ENCODE peak calls at places on chromosomes 5 and 9, in ten cellular contexts. V is OCI-LY7, C is BE2C, G is HCT116, N is ovary, U is cardiac muscle cell, I is GM12865, P is thyroid gland, O is lower lobe of right lung, Y is testis. A is an unnamed sample.

GRCh38 chr9:137606005-137606601 is 617 bp downstream of the ARRDC1 start:
- DNase-seq in V (no peak), C (peak), G (no peak), N (peak), U (no peak), I (no peak), P (peak), O (peak), Y (no peak), A (no peak)

GRCh38 chr5:59588922-59589321 is 304.6 kb downstream of the PDE4D start:
- DNase-seq in V (no peak), C (no peak), G (no peak), N (no peak), U (peak), I (no peak), P (no peak), O (no peak), Y (no peak), A (no peak)

GRCh38 chr5:160751297-160751696 is 100.7 kb downstream of the ATP10B start:
- DNase-seq in V (no peak), C (no peak), G (no peak), N (no peak), U (no peak), I (peak), P (no peak), O (no peak), Y (no peak), A (no peak)

GRCh38 chr9:122125891-122126331 is 32.8 kb upstream of the TTLL11 start:
- DNase-seq in V (no peak), C (no peak), G (no peak), N (no peak), U (peak), I (no peak), P (no peak), O (no peak), Y (no peak), A (no peak)

GRCh38 chr9:16431666-16432065 is 438.8 kb downstream of the BNC2 start:
- DNase-seq in V (no peak), C (no peak), G (no peak), N (no peak), U (no peak), I (no peak), P (no peak), O (no peak), Y (no peak), A (no peak)

GRCh38 chr5:167504276-167504675 is 787.2 kb upstream of the WWC1 start:
- DNase-seq in V (no peak), C (no peak), G (no peak), N (no peak), U (no peak), I (no peak), P (no peak), O (no peak), Y (no peak), A (no peak)

GRCh38 chr5:128349044-128349629 is 188.9 kb downstream of the FBN2 start:
- DNase-seq in V (no peak), C (no peak), G (peak), N (no peak), U (no peak), I (no peak), P (no peak), O (no peak), Y (no peak), A (no peak)

GRCh38 chr5:139075066-139076050 is 122.8 kb downstream of the SIL1 start:
- DNase-seq in V (no peak), C (no peak), G (no peak), N (no peak), U (no peak), I (no peak), P (no peak), O (peak), Y (no peak), A (no peak)

GRCh38 chr5:153573326-153574033 is 83.0 kb downstream of the GRIA1 start:
- DNase-seq in V (no peak), C (no peak), G (no peak), N (no peak), U (no peak), I (no peak), P (peak), O (peak), Y (no peak), A (no peak)

GRCh38 chr9:134709512-134710270 is 68.1 kb downstream of the COL5A1 start:
- DNase-seq in V (no peak), C (peak), G (no peak), N (no peak), U (peak), I (no peak), P (no peak), O (no peak), Y (no peak), A (no peak)

GRCh38 chr9:33719581-33720374 is 75.6 kb upstream of the PRSS3 start:
- DNase-seq in V (peak), C (peak), G (no peak), N (no peak), U (peak), I (peak), P (peak), O (peak), Y (peak), A (peak)

GRCh38 chr5:141186897-141187512 is at the start of gene PCDHB9:
- DNase-seq in V (peak), C (peak), G (peak), N (no peak), U (peak), I (peak), P (no peak), O (no peak), Y (peak), A (peak)

GRCh38 chr5:33649801-33650482 is 209.2 kb downstream of the TARS1 start:
- DNase-seq in V (no peak), C (no peak), G (no peak), N (no peak), U (peak), I (no peak), P (no peak), O (no peak), Y (no peak), A (no peak)

GRCh38 chr5:124737651-124738050 is 8.8 kb downstream of the ZNF608 start:
- DNase-seq in V (no peak), C (no peak), G (no peak), N (no peak), U (no peak), I (no peak), P (no peak), O (no peak), Y (no peak), A (no peak)

GRCh38 chr5:73374520-73375235 is 73.9 kb downstream of the FOXD1 start:
- DNase-seq in V (no peak), C (peak), G (no peak), N (no peak), U (peak), I (no peak), P (no peak), O (no peak), Y (no peak), A (no peak)

GRCh38 chr9:132840980-132841379 is 37.1 kb downstream of the AK8 start:
- DNase-seq in V (no peak), C (no peak), G (no peak), N (no peak), U (no peak), I (no peak), P (no peak), O (no peak), Y (no peak), A (no peak)

GRCh38 chr5:131491749-131492148 is 143.3 kb downstream of the RAPGEF6 start:
- DNase-seq in V (no peak), C (no peak), G (no peak), N (no peak), U (no peak), I (no peak), P (no peak), O (no peak), Y (no peak), A (no peak)

GRCh38 chr9:119026120-119026519 is 343.1 kb downstream of the BRINP1 start:
- DNase-seq in V (no peak), C (peak), G (no peak), N (peak), U (no peak), I (no peak), P (peak), O (no peak), Y (peak), A (no peak)

GRCh38 chr5:56640763-56641406 is 174.5 kb upstream of the MAP3K1 start:
- DNase-seq in V (peak), C (no peak), G (no peak), N (no peak), U (no peak), I (peak), P (peak), O (peak), Y (no peak), A (no peak)

GRCh38 chr9:2469681-2470141 is 151.9 kb upstream of the VLDLR start:
- DNase-seq in V (peak), C (peak), G (no peak), N (peak), U (peak), I (peak), P (peak), O (peak), Y (peak), A (peak)

GRCh38 chr9:113973963-113974413 is 97.9 kb downstream of the ZNF618 start:
- DNase-seq in V (no peak), C (no peak), G (no peak), N (no peak), U (peak), I (no peak), P (peak), O (no peak), Y (no peak), A (no peak)

GRCh38 chr9:18771018-18771417 is 262.0 kb downstream of the SAXO1 start:
- DNase-seq in V (no peak), C (no peak), G (no peak), N (no peak), U (no peak), I (no peak), P (no peak), O (no peak), Y (no peak), A (no peak)

GRCh38 chr9:109588415-109588814 is 90.3 kb upstream of the PTPN3 start:
- DNase-seq in V (no peak), C (no peak), G (no peak), N (no peak), U (no peak), I (no peak), P (no peak), O (no peak), Y (no peak), A (no peak)

GRCh38 chr5:91020065-91020800 is 362.9 kb downstream of the ARRDC3 start:
- DNase-seq in V (no peak), C (no peak), G (no peak), N (no peak), U (peak), I (no peak), P (no peak), O (no peak), Y (no peak), A (no peak)

GRCh38 chr5:124477577-124477976 is 268.9 kb downstream of the ZNF608 start:
- DNase-seq in V (no peak), C (no peak), G (no peak), N (no peak), U (no peak), I (no peak), P (peak), O (no peak), Y (peak), A (no peak)

DNA sequence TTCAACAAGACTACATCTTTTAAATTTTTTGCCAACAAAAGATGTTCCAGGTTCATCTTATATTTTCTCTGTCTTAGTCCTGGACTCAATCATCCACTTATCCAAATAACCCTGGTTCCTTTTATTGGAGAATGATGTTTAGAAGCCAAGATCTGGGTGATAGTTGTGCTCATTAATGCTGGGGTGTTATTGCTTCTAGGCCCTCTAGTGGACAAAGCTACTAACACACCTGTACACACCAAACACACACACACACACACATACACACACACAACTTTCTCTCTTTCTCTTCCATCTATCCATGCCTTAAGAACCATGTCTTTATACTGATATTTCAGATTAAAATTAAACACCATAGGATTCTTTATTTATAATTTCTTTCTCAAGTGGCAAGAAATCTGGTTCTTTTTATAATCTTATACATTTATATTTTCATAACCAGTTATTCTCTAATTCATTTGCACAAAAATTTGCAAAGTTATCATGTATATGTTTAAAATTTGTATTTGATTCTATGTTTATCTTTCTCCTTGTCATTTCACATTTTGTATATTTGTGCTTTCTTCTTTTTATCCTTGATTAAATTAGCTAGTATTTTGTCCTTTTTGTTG is 179.1 kb upstream of the SMIM23 start:
- DNase-seq in V (peak), C (no peak), G (peak), N (no peak), U (no peak), I (peak), P (no peak), O (no peak), Y (no peak), A (no peak)
- TF ChIP-seq CTCF in V (peak), C (peak), G (peak), N (no peak), U (peak), I (peak), P (no peak), O (no peak), Y (no peak), A (peak)

GRCh38 chr5:103973669-103974068 is 411.1 kb upstream of the NUDT12 start:
- DNase-seq in V (no peak), C (no peak), G (no peak), N (no peak), U (no peak), I (no peak), P (no peak), O (no peak), Y (no peak), A (no peak)
- TF ChIP-seq CTCF in V (no peak), C (peak), G (no peak), N (no peak), U (no peak), I (peak), P (no peak), O (no peak), Y (no peak), A (no peak)

DNA sequence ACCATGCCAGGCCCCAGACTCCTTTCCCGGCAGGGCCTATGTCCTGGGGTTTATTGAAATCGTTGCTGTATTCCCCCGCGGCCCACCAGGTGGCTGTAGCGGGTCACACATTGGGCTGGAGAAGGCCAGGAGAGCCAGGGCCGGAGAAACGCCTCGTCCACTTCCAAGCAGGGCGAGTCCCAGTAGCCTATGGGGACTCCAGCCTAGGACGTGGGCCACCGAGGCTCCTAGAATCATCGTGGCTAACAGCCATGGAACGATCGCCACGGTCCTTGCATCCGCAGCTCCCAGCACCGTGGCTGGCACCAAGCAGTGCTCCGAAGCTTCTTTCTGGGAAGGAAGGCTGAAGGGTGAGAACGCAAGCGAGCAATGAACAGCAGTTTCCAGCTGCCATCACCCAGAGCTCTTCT is 87.7 kb downstream of the ENTREP1 start:
- DNase-seq in V (no peak), C (peak), G (peak), N (peak), U (peak), I (no peak), P (peak), O (peak), Y (peak), A (peak)
- TF ChIP-seq CTCF in V (peak), C (peak), G (peak), N (peak), U (peak), I (peak), P (peak), O (peak), Y (peak), A (peak)

DNA sequence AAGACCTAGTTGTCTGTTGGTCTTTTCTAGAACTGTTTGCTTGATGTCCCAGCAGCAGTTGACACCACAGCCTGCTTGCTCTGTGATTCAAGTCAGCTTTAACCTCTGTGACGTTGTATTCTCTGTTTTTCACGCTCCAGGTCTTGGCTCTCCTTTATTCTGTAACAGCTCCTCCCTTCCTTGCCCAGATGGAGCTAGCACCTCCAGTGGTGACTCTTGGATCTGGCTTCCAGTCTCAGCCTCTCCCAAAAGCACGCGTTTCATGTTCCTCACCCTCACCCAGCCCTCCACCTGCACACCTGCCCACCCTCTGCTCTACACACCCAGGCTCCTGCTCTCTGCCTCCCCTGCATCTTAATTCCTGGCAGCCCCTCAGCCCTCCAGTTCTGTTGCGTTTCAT is 50.6 kb downstream of the DMRT1 start:
- DNase-seq in V (no peak), C (no peak), G (no peak), N (no peak), U (no peak), I (no peak), P (no peak), O (no peak), Y (no peak), A (no peak)
- TF ChIP-seq CTCF in V (peak), C (peak), G (no peak), N (no peak), U (peak), I (peak), P (no peak), O (no peak), Y (no peak), A (no peak)

GRCh38 chr9:15231788-15232635 is 75.0 kb downstream of the TTC39B start:
- DNase-seq in V (peak), C (peak), G (peak), N (no peak), U (peak), I (peak), P (no peak), O (no peak), Y (peak), A (peak)
- TF ChIP-seq CTCF in V (peak), C (peak), G (peak), N (no peak), U (peak), I (peak), P (no peak), O (peak), Y (no peak), A (peak)

GRCh38 chr9:95058121-95058785 is 259.3 kb downstream of the FANCC start:
- DNase-seq in V (no peak), C (no peak), G (no peak), N (no peak), U (no peak), I (no peak), P (no peak), O (no peak), Y (no peak), A (no peak)

GRCh38 chr9:95053611-95054440 is 263.7 kb downstream of the FANCC start:
- DNase-seq in V (no peak), C (no peak), G (no peak), N (no peak), U (peak), I (no peak), P (no peak), O (no peak), Y (no peak), A (no peak)

GRCh38 chr9:95057121-95057520 is 260.4 kb downstream of the FANCC start:
- DNase-seq in V (no peak), C (no peak), G (no peak), N (no peak), U (no peak), I (no peak), P (no peak), O (no peak), Y (no peak), A (no peak)

GRCh38 chr9:95055337-95055850 is 262.1 kb downstream of the FANCC start:
- DNase-seq in V (no peak), C (no peak), G (no peak), N (no peak), U (no peak), I (no peak), P (no peak), O (no peak), Y (no peak), A (no peak)

DNA sequence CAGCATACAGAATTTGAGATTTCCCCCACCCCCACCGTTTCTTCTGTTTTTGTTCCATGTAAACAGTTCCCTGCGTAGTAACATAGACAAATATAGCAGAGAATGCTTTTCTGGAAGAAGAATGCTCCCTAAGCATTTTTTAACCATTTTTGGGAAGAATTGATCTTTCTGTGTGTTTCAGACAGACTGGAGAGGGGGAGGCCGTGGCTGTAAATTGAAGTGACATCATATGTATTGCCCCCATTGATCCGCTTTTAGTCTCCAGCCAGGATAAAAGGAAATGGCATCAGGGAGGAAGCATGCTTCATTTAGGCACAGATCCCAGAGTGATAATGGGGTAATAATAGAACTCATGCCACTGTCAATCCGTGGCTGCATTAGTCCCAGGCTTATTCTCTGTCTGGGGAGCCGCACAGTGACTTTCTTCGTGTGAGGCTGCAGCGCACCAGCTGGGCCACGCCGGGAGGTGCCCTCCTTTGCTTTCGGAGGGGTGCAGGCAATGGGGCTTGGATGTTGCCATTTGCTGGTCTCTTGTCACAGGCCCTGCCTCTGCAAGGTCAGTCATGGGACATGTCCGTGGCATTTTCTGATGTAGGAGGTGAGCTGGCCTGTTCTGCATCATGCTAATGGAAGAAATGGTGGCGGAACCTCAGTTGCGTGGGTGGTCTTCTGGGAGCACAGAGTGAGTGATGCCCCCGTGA is 261.5 kb downstream of the FANCC start:
- DNase-seq in V (no peak), C (peak), G (no peak), N (no peak), U (peak), I (no peak), P (no peak), O (no peak), Y (no peak), A (no peak)
- TF ChIP-seq CTCF in V (no peak), C (no peak), G (no peak), N (no peak), U (no peak), I (no peak), P (no peak), O (no peak), Y (no peak), A (no peak)

GRCh38 chr5:77366717-77367500 is 125.2 kb downstream of the WDR41 start:
- DNase-seq in V (no peak), C (peak), G (no peak), N (no peak), U (no peak), I (no peak), P (no peak), O (no peak), Y (no peak), A (no peak)
- TF ChIP-seq CTCF in V (peak), C (peak), G (no peak), N (no peak), U (no peak), I (no peak), P (no peak), O (no peak), Y (no peak), A (no peak)

DNA sequence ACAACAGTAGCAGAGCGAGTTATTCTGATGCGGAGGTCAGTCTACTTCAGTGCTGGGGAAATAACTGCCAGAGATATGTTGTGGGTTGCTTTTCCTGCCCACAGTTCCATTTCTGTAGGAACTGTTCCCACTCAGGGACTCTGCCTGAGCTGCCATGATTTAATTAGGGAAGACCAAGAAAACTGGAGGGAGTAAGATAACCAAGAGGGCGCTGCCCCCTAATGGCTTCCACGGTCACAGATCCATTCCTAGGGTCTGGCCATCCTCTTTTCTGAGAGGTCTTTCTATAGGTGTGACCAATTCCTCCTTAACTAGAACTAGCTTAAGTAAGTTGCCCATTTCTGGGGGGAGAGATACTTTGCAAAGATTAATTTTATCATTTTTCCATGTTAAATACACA is 125.9 kb downstream of the APBA1 start:
- DNase-seq in V (no peak), C (peak), G (peak), N (no peak), U (peak), I (no peak), P (peak), O (no peak), Y (peak), A (no peak)
- TF ChIP-seq CTCF in V (peak), C (peak), G (peak), N (no peak), U (peak), I (no peak), P (no peak), O (no peak), Y (no peak), A (no peak)

A was measured in activated CD8-positive, alpha-beta T cell treated with anti-CD3 and anti-CD28 coated beads for 36 hours.